ENCODE peak calls at places on chromosome 13, in eight cellular contexts. One of them, this sample, is unnamed.
A peak's percentile ranks its signal among the peaks of the same experiment; 100 is the strongest.

GRCh38 chr13:101706651-101707050 is 254.2 kb downstream of the ITGBL1 start:
- DNase-seq in lower lobe of right lung: no peak
- DNase-seq in body of pancreas: no peak
- DNase-seq in kidney: no peak
- DNase-seq in LNCaP clone FGC: no peak
- DNase-seq in fibroblast of lung: peak; percentile 80
- DNase-seq in fibroblast of pulmonary artery: peak; percentile 81
- DNase-seq in neural progenitor cell: no peak
- DNase-seq in this sample: peak; percentile 99

GRCh38 chr13:86572115-86572514 is 772.9 kb upstream of the SLITRK6 start:
- DNase-seq in lower lobe of right lung: no peak
- DNase-seq in body of pancreas: no peak
- DNase-seq in kidney: no peak
- DNase-seq in LNCaP clone FGC: no peak
- DNase-seq in fibroblast of lung: peak; percentile 70
- DNase-seq in fibroblast of pulmonary artery: peak; percentile 42
- DNase-seq in neural progenitor cell: no peak
- DNase-seq in this sample: peak; percentile 57

GRCh38 chr13:101303512-101303911 is 112.8 kb downstream of the NALCN start:
- DNase-seq in lower lobe of right lung: no peak
- DNase-seq in body of pancreas: no peak
- DNase-seq in kidney: no peak
- DNase-seq in LNCaP clone FGC: no peak
- DNase-seq in fibroblast of lung: no peak
- DNase-seq in fibroblast of pulmonary artery: no peak
- DNase-seq in neural progenitor cell: no peak
- DNase-seq in this sample: peak; percentile 17

GRCh38 chr13:45828253-45828968 is 23.1 kb downstream of the SIAH3 start:
- DNase-seq in lower lobe of right lung: no peak
- DNase-seq in body of pancreas: no peak
- DNase-seq in kidney: no peak
- DNase-seq in LNCaP clone FGC: no peak
- DNase-seq in fibroblast of lung: no peak
- DNase-seq in fibroblast of pulmonary artery: no peak
- DNase-seq in neural progenitor cell: no peak
- DNase-seq in this sample: no peak

GRCh38 chr13:33228645-33229445 is 56.7 kb downstream of the STARD13 start:
- DNase-seq in lower lobe of right lung: no peak
- DNase-seq in body of pancreas: no peak
- DNase-seq in kidney: no peak
- DNase-seq in LNCaP clone FGC: no peak
- DNase-seq in fibroblast of lung: peak; percentile 83
- DNase-seq in fibroblast of pulmonary artery: peak; percentile 72
- DNase-seq in neural progenitor cell: peak; percentile 51
- DNase-seq in this sample: peak; percentile 88

GRCh38 chr13:111322916-111323331 is 2.5 kb downstream of the TEX29 start:
- DNase-seq in lower lobe of right lung: no peak
- DNase-seq in body of pancreas: no peak
- DNase-seq in kidney: peak; percentile 56
- DNase-seq in LNCaP clone FGC: no peak
- DNase-seq in fibroblast of lung: no peak
- DNase-seq in fibroblast of pulmonary artery: no peak
- DNase-seq in neural progenitor cell: no peak
- DNase-seq in this sample: no peak

GRCh38 chr13:78067290-78067689 is 148.7 kb upstream of the EDNRB start:
- DNase-seq in lower lobe of right lung: no peak
- DNase-seq in body of pancreas: no peak
- DNase-seq in kidney: no peak
- DNase-seq in LNCaP clone FGC: peak; percentile 72
- DNase-seq in fibroblast of lung: no peak
- DNase-seq in fibroblast of pulmonary artery: no peak
- DNase-seq in neural progenitor cell: no peak
- DNase-seq in this sample: no peak

GRCh38 chr13:28537149-28537548 is 42.2 kb upstream of the FLT1 start:
- DNase-seq in lower lobe of right lung: no peak
- DNase-seq in body of pancreas: no peak
- DNase-seq in kidney: no peak
- DNase-seq in LNCaP clone FGC: no peak
- DNase-seq in fibroblast of lung: no peak
- DNase-seq in fibroblast of pulmonary artery: no peak
- DNase-seq in neural progenitor cell: no peak
- DNase-seq in this sample: no peak

GRCh38 chr13:25177636-25178035 is 5.5 kb upstream of the AMER2 start:
- DNase-seq in lower lobe of right lung: no peak
- DNase-seq in body of pancreas: no peak
- DNase-seq in kidney: no peak
- DNase-seq in LNCaP clone FGC: no peak
- DNase-seq in fibroblast of lung: no peak
- DNase-seq in fibroblast of pulmonary artery: no peak
- DNase-seq in neural progenitor cell: no peak
- DNase-seq in this sample: no peak

GRCh38 chr13:60494296-60494695 is 97.3 kb downstream of the TDRD3 start:
- DNase-seq in lower lobe of right lung: no peak
- DNase-seq in body of pancreas: no peak
- DNase-seq in kidney: no peak
- DNase-seq in LNCaP clone FGC: no peak
- DNase-seq in fibroblast of lung: no peak
- DNase-seq in fibroblast of pulmonary artery: no peak
- DNase-seq in neural progenitor cell: no peak
- DNase-seq in this sample: no peak

GRCh38 chr13:99376132-99376531 is 68.9 kb upstream of the GPR183 start:
- DNase-seq in lower lobe of right lung: no peak
- DNase-seq in body of pancreas: no peak
- DNase-seq in kidney: peak; percentile 73
- DNase-seq in LNCaP clone FGC: no peak
- DNase-seq in fibroblast of lung: no peak
- DNase-seq in fibroblast of pulmonary artery: no peak
- DNase-seq in neural progenitor cell: no peak
- DNase-seq in this sample: no peak

GRCh38 chr13:28597641-28598040 is 61.3 kb upstream of the POMP start:
- DNase-seq in lower lobe of right lung: no peak
- DNase-seq in body of pancreas: no peak
- DNase-seq in kidney: no peak
- DNase-seq in LNCaP clone FGC: no peak
- DNase-seq in fibroblast of lung: no peak
- DNase-seq in fibroblast of pulmonary artery: peak; percentile 80
- DNase-seq in neural progenitor cell: no peak
- DNase-seq in this sample: peak; percentile 86

GRCh38 chr13:64505511-64505910 is 2724.6 kb downstream of the PCDH9 start:
- DNase-seq in lower lobe of right lung: no peak
- DNase-seq in body of pancreas: no peak
- DNase-seq in kidney: no peak
- DNase-seq in LNCaP clone FGC: no peak
- DNase-seq in fibroblast of lung: peak; percentile 76
- DNase-seq in fibroblast of pulmonary artery: peak; percentile 54
- DNase-seq in neural progenitor cell: no peak
- DNase-seq in this sample: peak; percentile 45

GRCh38 chr13:34749046-34749445 is 193.0 kb upstream of the NBEA start:
- DNase-seq in lower lobe of right lung: no peak
- DNase-seq in body of pancreas: no peak
- DNase-seq in kidney: no peak
- DNase-seq in LNCaP clone FGC: peak; percentile 43
- DNase-seq in fibroblast of lung: no peak
- DNase-seq in fibroblast of pulmonary artery: no peak
- DNase-seq in neural progenitor cell: no peak
- DNase-seq in this sample: no peak

GRCh38 chr13:106566682-106567420 is 1.1 kb downstream of the ARGLU1 start:
- DNase-seq in lower lobe of right lung: peak; percentile 72
- DNase-seq in body of pancreas: peak; percentile 68
- DNase-seq in kidney: peak; percentile 83
- DNase-seq in LNCaP clone FGC: no peak
- DNase-seq in fibroblast of lung: peak; percentile 60
- DNase-seq in fibroblast of pulmonary artery: peak; percentile 62
- DNase-seq in neural progenitor cell: peak; percentile 62
- DNase-seq in this sample: peak; percentile 64

DNA sequence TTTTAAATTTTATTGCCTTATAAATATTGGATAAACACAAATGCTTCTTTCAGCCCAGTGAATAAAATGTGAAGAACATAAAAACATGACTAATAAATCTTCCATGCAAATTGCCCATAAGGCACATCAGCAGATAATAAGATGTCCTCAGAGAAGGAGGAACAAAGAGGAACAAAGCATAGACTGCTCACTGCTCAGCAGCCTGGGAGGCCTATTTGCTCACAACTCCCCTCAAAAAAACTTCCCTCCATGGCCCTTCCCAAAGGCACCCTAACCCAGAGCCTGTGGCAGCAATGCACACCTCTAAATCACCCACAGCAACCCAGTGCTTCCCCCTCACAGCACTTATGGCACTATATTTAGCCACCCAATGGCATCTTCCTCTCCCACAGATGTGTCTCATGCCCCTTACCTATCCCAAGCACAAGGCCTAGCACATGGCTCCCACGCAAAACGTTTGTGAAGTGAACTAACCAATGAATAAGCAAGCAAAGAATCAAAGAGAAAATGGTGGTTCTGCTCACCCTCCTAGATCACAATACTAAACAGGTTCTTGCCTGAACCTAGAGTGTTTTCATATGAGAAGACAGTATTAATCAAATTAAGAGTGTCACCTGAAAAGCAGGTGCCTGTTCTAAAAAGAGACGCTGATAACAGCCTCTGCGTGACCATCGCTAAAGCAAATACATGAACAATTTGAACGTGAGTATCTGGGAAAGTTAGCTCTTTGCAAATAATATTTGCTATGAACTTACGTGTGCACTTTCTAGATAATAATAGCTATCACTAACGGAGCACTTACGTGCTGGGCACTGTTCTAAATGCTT is 96.9 kb downstream of the TBC1D4 start:
- DNase-seq in lower lobe of right lung: no peak
- DNase-seq in body of pancreas: peak; percentile 14
- DNase-seq in kidney: no peak
- DNase-seq in LNCaP clone FGC: no peak
- DNase-seq in fibroblast of lung: no peak
- DNase-seq in fibroblast of pulmonary artery: no peak
- DNase-seq in neural progenitor cell: no peak
- DNase-seq in this sample: no peak
- H3K4me3 ChIP-seq in lower lobe of right lung: no peak overlapping the region
- H3K4me3 ChIP-seq in body of pancreas: no peak overlapping the region
- H3K4me3 ChIP-seq in kidney: no peak overlapping the region
- H3K4me3 ChIP-seq in LNCaP clone FGC: no peak overlapping the region
- H3K4me3 ChIP-seq in fibroblast of lung: no peak overlapping the region
- H3K4me3 ChIP-seq in fibroblast of pulmonary artery: no peak overlapping the region
- H3K4me3 ChIP-seq in neural progenitor cell: no peak overlapping the region
- H3K4me3 ChIP-seq in this sample: no peak overlapping the region

DNA sequence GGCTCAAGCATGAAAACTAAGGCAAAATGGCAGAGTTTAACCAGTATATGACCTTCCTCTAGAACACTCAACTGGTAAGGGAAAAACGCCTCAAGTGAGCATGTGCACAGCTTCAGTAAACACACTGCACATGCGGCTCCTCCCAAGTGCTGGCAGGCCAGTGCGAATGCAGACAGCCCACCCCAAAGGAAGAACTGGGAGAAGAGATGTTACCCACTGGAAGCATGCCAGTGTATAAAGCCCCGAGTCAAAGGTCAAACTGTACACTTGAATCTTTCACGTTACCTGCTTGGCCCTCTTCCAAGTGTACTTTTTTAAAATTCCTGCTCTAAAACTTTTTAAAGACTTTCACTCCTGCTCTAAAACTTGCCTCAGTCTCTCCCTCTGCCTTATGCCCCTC is 19.2 kb upstream of the RCBTB1 start:
- DNase-seq in lower lobe of right lung: no peak
- DNase-seq in body of pancreas: peak; percentile 17
- DNase-seq in kidney: no peak
- DNase-seq in LNCaP clone FGC: no peak
- DNase-seq in fibroblast of lung: no peak
- DNase-seq in fibroblast of pulmonary artery: no peak
- DNase-seq in neural progenitor cell: no peak
- DNase-seq in this sample: no peak
- TF ChIP-seq CTCF in lower lobe of right lung: no peak
- TF ChIP-seq CTCF in body of pancreas: no peak
- TF ChIP-seq CTCF in kidney: no peak
- TF ChIP-seq CTCF in LNCaP clone FGC: no peak
- TF ChIP-seq CTCF in fibroblast of lung: no peak
- TF ChIP-seq CTCF in fibroblast of pulmonary artery: no peak
- TF ChIP-seq CTCF in neural progenitor cell: no peak
- TF ChIP-seq CTCF in this sample: no peak

GRCh38 chr13:41058229-41059070 is 2.9 kb upstream of the WBP4 start:
- DNase-seq in lower lobe of right lung: no peak
- DNase-seq in body of pancreas: peak; percentile 42
- DNase-seq in kidney: no peak
- DNase-seq in LNCaP clone FGC: no peak
- DNase-seq in fibroblast of lung: peak; percentile 37
- DNase-seq in fibroblast of pulmonary artery: no peak
- DNase-seq in neural progenitor cell: no peak
- DNase-seq in this sample: no peak
- H3K4me3 ChIP-seq in lower lobe of right lung: peak overlapping the region; percentile 81
- H3K4me3 ChIP-seq in body of pancreas: no peak overlapping the region
- H3K4me3 ChIP-seq in kidney: peak overlapping the region; percentile 38
- H3K4me3 ChIP-seq in LNCaP clone FGC: peak overlapping the region; percentile 93
- H3K4me3 ChIP-seq in fibroblast of lung: peak overlapping the region; percentile 90
- H3K4me3 ChIP-seq in fibroblast of pulmonary artery: peak overlapping the region; percentile 85
- H3K4me3 ChIP-seq in neural progenitor cell: no peak overlapping the region
- H3K4me3 ChIP-seq in this sample: peak overlapping the region; percentile 88

GRCh38 chr13:77016888-77017623 is 9.9 kb downstream of the FBXL3 start:
- DNase-seq in lower lobe of right lung: no peak
- DNase-seq in body of pancreas: no peak
- DNase-seq in kidney: no peak
- DNase-seq in LNCaP clone FGC: no peak
- DNase-seq in fibroblast of lung: no peak
- DNase-seq in fibroblast of pulmonary artery: no peak
- DNase-seq in neural progenitor cell: no peak
- DNase-seq in this sample: no peak
- TF ChIP-seq CTCF in lower lobe of right lung: no peak
- TF ChIP-seq CTCF in body of pancreas: no peak
- TF ChIP-seq CTCF in kidney: no peak
- TF ChIP-seq CTCF in LNCaP clone FGC: peak; percentile 2
- TF ChIP-seq CTCF in fibroblast of lung: no peak
- TF ChIP-seq CTCF in fibroblast of pulmonary artery: no peak
- TF ChIP-seq CTCF in neural progenitor cell: peak; percentile 18
- TF ChIP-seq CTCF in this sample: no peak